ENCODE peak calls at places on chromosomes 5 and 9, in seven cellular contexts. S is neuronal stem cell, R is OCI-M1, I is fibroblast of lung, J is iris pigment epithelial cell, M is fibroblast of the conjunctiva, P is AG08396. C is an unnamed sample.

GRCh38 chr5:169742773-169743296 is 105.8 kb downstream of the DOCK2 start:
- DNase-seq in M (peak), J (peak), S (no peak), R (no peak), I (peak), P (peak), C (no peak)

GRCh38 chr5:124403281-124403680 is 343.2 kb downstream of the ZNF608 start:
- DNase-seq in J (no peak), P (no peak), R (no peak), S (no peak), M (no peak), I (no peak), C (no peak)

GRCh38 chr9:76441551-76442322 is 17.2 kb upstream of the GCNT1 start:
- DNase-seq in S (no peak), P (peak), R (no peak), J (peak), I (peak), M (no peak), C (no peak)

GRCh38 chr5:158450761-158451160 is 591.8 kb upstream of the CLINT1 start:
- DNase-seq in I (peak), R (no peak), P (no peak), J (peak), S (no peak), M (no peak), C (no peak)

GRCh38 chr5:148928141-148928540 is 101.7 kb downstream of the ADRB2 start:
- DNase-seq in J (no peak), P (no peak), I (no peak), S (no peak), R (no peak), M (no peak), C (no peak)

GRCh38 chr5:176620333-176620981 is 9.9 kb downstream of the SNCB start:
- DNase-seq in M (no peak), I (peak), R (peak), P (no peak), J (peak), S (no peak), C (no peak)

GRCh38 chr5:57448287-57448686 is 34.3 kb downstream of the ACTBL2 start:
- DNase-seq in R (no peak), J (no peak), S (no peak), M (no peak), I (no peak), P (no peak), C (no peak)

GRCh38 chr5:56588636-56589485 is 226.5 kb upstream of the MAP3K1 start:
- DNase-seq in R (no peak), M (no peak), J (no peak), S (peak), P (no peak), I (no peak), C (peak)

GRCh38 chr5:122089614-122090013 is 11.6 kb upstream of the LOX start:
- DNase-seq in P (no peak), M (no peak), R (peak), I (peak), J (peak), S (no peak), C (no peak)

GRCh38 chr5:135425641-135426040 is 21.5 kb downstream of the DCANP1 start:
- DNase-seq in P (no peak), J (no peak), R (no peak), I (no peak), S (no peak), M (no peak), C (no peak)

GRCh38 chr5:157241483-157241882 is 24.4 kb upstream of the CYFIP2 start:
- DNase-seq in P (peak), R (no peak), J (no peak), I (no peak), S (no peak), M (no peak), C (no peak)

GRCh38 chr5:32842798-32843531 is 131.8 kb downstream of the NPR3 start:
- DNase-seq in P (no peak), M (no peak), R (no peak), S (no peak), I (no peak), J (no peak), C (peak)

GRCh38 chr5:120405291-120405864 is 58.7 kb upstream of the PRR16 start:
- DNase-seq in J (peak), M (peak), P (peak), I (peak), R (peak), S (no peak), C (no peak)

C was measured in ureter.